ENCODE peak calls at places on chromosomes 7 and 10, in six cellular contexts. I is breast epithelium, N is thyroid gland, Y is HCT116, K is body of pancreas, O is adrenal gland. M is an unnamed sample.
A peak's percentile ranks its signal among the peaks of the same experiment; 100 is the strongest.

GRCh38 chr7:116367171-116367813 is 132.2 kb upstream of the CAV2 start:
- DNase-seq in I (peak; percentile 30), N (no peak), Y (no peak), K (no peak), O (no peak), M (peak; percentile 54)

GRCh38 chr7:157436763-157437480 is 100.1 kb downstream of the DNAJB6 start:
- DNase-seq in I (no peak), N (no peak), Y (no peak), K (no peak), O (no peak), M (no peak)

GRCh38 chr7:130429019-130429418 is 11.8 kb downstream of the CEP41 start:
- DNase-seq in I (no peak), N (no peak), Y (no peak), K (no peak), O (no peak), M (no peak)

GRCh38 chr7:34718867-34719266 is 60.8 kb downstream of the NPSR1 start:
- DNase-seq in I (no peak), N (no peak), Y (no peak), K (no peak), O (no peak), M (no peak)

GRCh38 chr10:32210306-32211045 is 136.5 kb downstream of the EPC1 start:
- DNase-seq in I (no peak), N (no peak), Y (peak; percentile 74), K (peak; percentile 32), O (peak; percentile 23), M (peak; percentile 74)

GRCh38 chr10:109934958-109935793 is 11.9 kb upstream of the XPNPEP1 start:
- DNase-seq in I (no peak), N (peak; percentile 76), Y (no peak), K (peak; percentile 69), O (no peak), M (peak; percentile 84)

GRCh38 chr7:151051108-151051507 is 2.8 kb downstream of the ASIC3 start:
- DNase-seq in I (no peak), N (peak; percentile 51), Y (no peak), K (peak; percentile 61), O (peak; percentile 61), M (peak; percentile 95)

GRCh38 chr7:151711906-151712771 is 164.8 kb downstream of the PRKAG2 start:
- DNase-seq in I (no peak), N (peak; percentile 63), Y (no peak), K (no peak), O (no peak), M (no peak)

GRCh38 chr7:23275906-23276305 is 23.2 kb upstream of the MALSU1 start:
- DNase-seq in I (no peak), N (no peak), Y (no peak), K (no peak), O (no peak), M (no peak)

GRCh38 chr10:86288695-86289576 is 77.7 kb downstream of the GRID1 start:
- DNase-seq in I (no peak), N (no peak), Y (no peak), K (no peak), O (no peak), M (no peak)

GRCh38 chr10:133379152-133379800 is at the start of gene PAOX:
- DNase-seq in I (no peak), N (peak; percentile 70), Y (no peak), K (peak; percentile 72), O (peak; percentile 82), M (peak; percentile 77)

GRCh38 chr7:37068902-37069301 is 344.6 kb upstream of the AOAH start:
- DNase-seq in I (no peak), N (no peak), Y (no peak), K (no peak), O (no peak), M (peak; percentile 38)

GRCh38 chr10:13331641-13332040 is 16.5 kb downstream of the SEPHS1 start:
- DNase-seq in I (no peak), N (no peak), Y (no peak), K (no peak), O (no peak), M (no peak)

GRCh38 chr7:1458676-1459511 is at the start of gene MICALL2:
- DNase-seq in I (peak; percentile 64), N (peak; percentile 84), Y (peak; percentile 54), K (peak; percentile 88), O (peak; percentile 93), M (no peak)

GRCh38 chr10:73644015-73644743 is 2.9 kb upstream of the MYOZ1 start:
- DNase-seq in I (peak; percentile 41), N (peak; percentile 62), Y (peak; percentile 58), K (peak; percentile 65), O (peak; percentile 60), M (peak; percentile 89)

GRCh38 chr7:129947001-129947400 is 5.8 kb downstream of the UBE2H start:
- DNase-seq in I (no peak), N (no peak), Y (no peak), K (no peak), O (no peak), M (no peak)

GRCh38 chr7:94389381-94389780 is 5.3 kb upstream of the COL1A2 start:
- DNase-seq in I (no peak), N (no peak), Y (no peak), K (no peak), O (no peak), M (no peak)

GRCh38 chr7:94393251-94393758 is 1.4 kb upstream of the COL1A2 start:
- DNase-seq in I (no peak), N (no peak), Y (no peak), K (no peak), O (no peak), M (peak; percentile 65)

GRCh38 chr7:94392391-94392782 is 2.3 kb upstream of the COL1A2 start:
- DNase-seq in I (no peak), N (no peak), Y (no peak), K (no peak), O (no peak), M (no peak)

GRCh38 chr7:94394058-94394398 is 667 bp upstream of the COL1A2 start:
- DNase-seq in I (no peak), N (peak; percentile 11), Y (no peak), K (no peak), O (no peak), M (no peak)

DNA sequence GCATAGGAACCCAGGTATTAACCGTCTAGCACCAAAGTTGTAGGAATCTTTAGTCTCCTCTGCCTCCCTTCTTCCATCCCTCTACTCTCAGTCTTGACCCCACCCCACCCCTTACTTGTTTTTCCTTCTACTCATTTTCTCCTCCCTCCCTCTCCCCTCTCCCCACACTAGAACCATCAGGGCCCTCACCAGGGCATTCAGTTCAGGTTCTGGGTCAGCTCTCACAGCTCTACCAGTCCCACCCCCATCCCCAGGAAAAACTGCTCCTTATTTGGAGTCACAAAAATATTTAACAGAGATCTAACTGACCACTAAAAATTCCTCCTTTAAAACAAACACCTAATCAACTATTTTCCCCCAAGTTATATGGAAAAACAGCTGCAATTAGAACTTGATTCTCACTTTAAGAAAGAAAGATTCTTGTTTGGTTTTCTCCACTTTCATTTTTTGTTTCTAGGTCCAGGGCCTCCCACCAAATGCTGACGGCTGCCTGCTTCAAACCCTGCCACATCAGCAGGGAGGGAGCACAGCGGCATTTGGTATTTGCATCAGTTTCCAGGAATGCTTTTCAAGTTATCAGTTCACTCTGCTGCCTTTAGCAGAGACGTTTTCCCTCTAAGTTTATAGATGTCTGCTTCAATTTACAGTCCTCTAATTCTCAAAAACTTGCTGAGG is 2.8 kb upstream of the COL1A2 start:
- DNase-seq in I (no peak), N (peak; percentile 36), Y (no peak), K (no peak), O (peak; percentile 18), M (peak; percentile 66)
- TF ChIP-seq CTCF in I (no peak), N (no peak), Y (no peak), K (no peak), O (no peak), M (no peak)

GRCh38 chr7:94243312-94243711 is 151.4 kb upstream of the COL1A2 start:
- DNase-seq in I (no peak), N (no peak), Y (no peak), K (no peak), O (no peak), M (peak; percentile 48)
- TF ChIP-seq CTCF in I (no peak), N (no peak), Y (no peak), K (no peak), O (no peak), M (peak; percentile 32)

GRCh38 chr7:138785587-138786437 is 12.0 kb upstream of the TMEM213 start:
- DNase-seq in I (no peak), N (no peak), Y (peak; percentile 39), K (no peak), O (no peak), M (no peak)
- TF ChIP-seq CTCF in I (no peak), N (no peak), Y (peak; percentile 36), K (no peak), O (no peak), M (no peak)

DNA sequence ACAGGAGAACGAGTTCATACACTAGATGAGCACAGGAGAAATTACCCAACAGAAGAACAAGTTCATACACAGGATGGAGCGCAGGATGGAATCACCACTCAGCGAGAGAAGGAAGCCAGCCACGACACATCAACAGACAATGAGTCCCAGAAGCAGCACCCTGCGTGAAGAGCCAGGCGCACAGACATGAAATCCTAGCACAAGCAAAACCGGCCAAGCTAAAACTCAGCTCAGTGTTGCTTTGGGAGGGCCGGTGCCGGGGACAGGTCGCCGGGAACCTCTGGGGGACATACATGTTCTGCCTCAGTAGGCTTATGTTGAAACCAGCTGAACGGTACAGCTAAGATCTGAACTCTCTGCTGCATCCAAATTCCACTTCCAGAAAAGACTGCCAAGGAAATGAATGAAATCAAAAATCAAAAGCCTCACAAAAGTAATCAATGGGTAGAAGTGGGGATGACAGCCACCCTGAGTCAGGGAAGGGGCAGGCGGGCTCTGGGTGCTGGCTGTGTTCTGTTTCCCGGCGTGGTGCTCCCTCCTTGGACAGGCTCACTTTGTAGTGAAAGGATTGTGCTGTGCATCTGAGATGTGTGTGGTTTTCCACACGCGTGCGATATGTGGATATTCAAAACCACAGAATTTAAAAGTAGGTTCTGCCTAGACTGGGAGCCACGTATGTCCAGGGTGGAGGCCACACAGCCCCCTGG is 114.7 kb downstream of the PDGFA start:
- DNase-seq in I (no peak), N (no peak), Y (no peak), K (no peak), O (no peak), M (no peak)
- TF ChIP-seq CTCF in I (no peak), N (no peak), Y (no peak), K (no peak), O (no peak), M (no peak)